ENCODE peak calls at places on chromosomes 7 and 10, in six cellular contexts. One of them, this sample, is unnamed. For H3K4me1, the result is how much of the 10 kb centered on the place peaks cover.

GRCh38 chr10:96719850-96720421 is 378 bp downstream of the PIK3AP1 start:
- DNase-seq in heart left ventricle: peak
- DNase-seq in gastrocnemius medialis: peak
- DNase-seq in transverse colon: peak
- DNase-seq in ovary: peak
- DNase-seq in A549: peak
- DNase-seq in this sample: peak

GRCh38 chr7:131190581-131190980 is 137.1 kb upstream of the MKLN1 start:
- DNase-seq in heart left ventricle: no peak
- DNase-seq in gastrocnemius medialis: no peak
- DNase-seq in transverse colon: no peak
- DNase-seq in ovary: no peak
- DNase-seq in A549: no peak
- DNase-seq in this sample: no peak

GRCh38 chr7:149495785-149496641 is 1.6 kb downstream of the ZNF746 start:
- DNase-seq in heart left ventricle: peak
- DNase-seq in gastrocnemius medialis: peak
- DNase-seq in transverse colon: peak
- DNase-seq in ovary: peak
- DNase-seq in A549: peak
- DNase-seq in this sample: peak

GRCh38 chr7:80941206-80941758 is 22.4 kb upstream of the SEMA3C start:
- DNase-seq in heart left ventricle: no peak
- DNase-seq in gastrocnemius medialis: no peak
- DNase-seq in transverse colon: no peak
- DNase-seq in ovary: no peak
- DNase-seq in A549: peak
- DNase-seq in this sample: no peak

GRCh38 chr7:159091480-159092475 is 52.9 kb downstream of the VIPR2 start:
- DNase-seq in heart left ventricle: no peak
- DNase-seq in gastrocnemius medialis: no peak
- DNase-seq in transverse colon: peak
- DNase-seq in ovary: no peak
- DNase-seq in A549: no peak
- DNase-seq in this sample: no peak

GRCh38 chr10:123784636-123785035 is 107.0 kb downstream of the CPXM2 start:
- DNase-seq in heart left ventricle: no peak
- DNase-seq in gastrocnemius medialis: no peak
- DNase-seq in transverse colon: no peak
- DNase-seq in ovary: no peak
- DNase-seq in A549: no peak
- DNase-seq in this sample: no peak

GRCh38 chr7:111942450-111943081 is 263.6 kb downstream of the DOCK4 start:
- DNase-seq in heart left ventricle: no peak
- DNase-seq in gastrocnemius medialis: no peak
- DNase-seq in transverse colon: no peak
- DNase-seq in ovary: no peak
- DNase-seq in A549: no peak
- DNase-seq in this sample: no peak

GRCh38 chr10:84214612-84215235 is 10.6 kb downstream of the LRIT2 start:
- DNase-seq in heart left ventricle: no peak
- DNase-seq in gastrocnemius medialis: no peak
- DNase-seq in transverse colon: peak
- DNase-seq in ovary: no peak
- DNase-seq in A549: peak
- DNase-seq in this sample: peak

GRCh38 chr10:12503311-12503710 is 154.0 kb downstream of the CAMK1D start:
- DNase-seq in heart left ventricle: no peak
- DNase-seq in gastrocnemius medialis: no peak
- DNase-seq in transverse colon: peak
- DNase-seq in ovary: no peak
- DNase-seq in A549: no peak
- DNase-seq in this sample: no peak

GRCh38 chr7:149714910-149715471 is 58.4 kb downstream of the ZNF467 start:
- DNase-seq in heart left ventricle: no peak
- DNase-seq in gastrocnemius medialis: no peak
- DNase-seq in transverse colon: peak
- DNase-seq in ovary: no peak
- DNase-seq in A549: no peak
- DNase-seq in this sample: peak

GRCh38 chr7:6242561-6242960 is 29.9 kb downstream of the CYTH3 start:
- DNase-seq in heart left ventricle: no peak
- DNase-seq in gastrocnemius medialis: no peak
- DNase-seq in transverse colon: no peak
- DNase-seq in ovary: no peak
- DNase-seq in A549: no peak
- DNase-seq in this sample: no peak

GRCh38 chr10:79162861-79163662 is 94.3 kb downstream of the ZMIZ1 start:
- DNase-seq in heart left ventricle: no peak
- DNase-seq in gastrocnemius medialis: no peak
- DNase-seq in transverse colon: no peak
- DNase-seq in ovary: no peak
- DNase-seq in A549: peak
- DNase-seq in this sample: peak

GRCh38 chr7:1026721-1027151 is 17.6 kb upstream of the GPR146 start:
- DNase-seq in heart left ventricle: no peak
- DNase-seq in gastrocnemius medialis: no peak
- DNase-seq in transverse colon: no peak
- DNase-seq in ovary: no peak
- DNase-seq in A549: no peak
- DNase-seq in this sample: no peak

GRCh38 chr10:48465860-48466521 is 138.9 kb downstream of the ARHGAP22 start:
- DNase-seq in heart left ventricle: no peak
- DNase-seq in gastrocnemius medialis: no peak
- DNase-seq in transverse colon: no peak
- DNase-seq in ovary: no peak
- DNase-seq in A549: no peak
- DNase-seq in this sample: no peak

GRCh38 chr10:24951201-24952145 is 933 bp downstream of the PRTFDC1 start:
- DNase-seq in heart left ventricle: peak
- DNase-seq in gastrocnemius medialis: no peak
- DNase-seq in transverse colon: peak
- DNase-seq in ovary: peak
- DNase-seq in A549: peak
- DNase-seq in this sample: peak

GRCh38 chr7:15332962-15333361 is 228.9 kb downstream of the AGMO start:
- DNase-seq in heart left ventricle: no peak
- DNase-seq in gastrocnemius medialis: no peak
- DNase-seq in transverse colon: no peak
- DNase-seq in ovary: no peak
- DNase-seq in A549: no peak
- DNase-seq in this sample: no peak

GRCh38 chr10:24642921-24643678 is 80.6 kb downstream of the ARHGAP21 start:
- DNase-seq in heart left ventricle: no peak
- DNase-seq in gastrocnemius medialis: no peak
- DNase-seq in transverse colon: no peak
- DNase-seq in ovary: no peak
- DNase-seq in A549: peak
- DNase-seq in this sample: no peak

GRCh38 chr10:54559498-54559897 is 241.5 kb downstream of the PCDH15 start:
- DNase-seq in heart left ventricle: no peak
- DNase-seq in gastrocnemius medialis: no peak
- DNase-seq in transverse colon: no peak
- DNase-seq in ovary: no peak
- DNase-seq in A549: no peak
- DNase-seq in this sample: no peak

GRCh38 chr10:48224296-48224695 is 50.2 kb downstream of the FRMPD2 start:
- DNase-seq in heart left ventricle: no peak
- DNase-seq in gastrocnemius medialis: no peak
- DNase-seq in transverse colon: no peak
- DNase-seq in ovary: no peak
- DNase-seq in A549: no peak
- DNase-seq in this sample: no peak

GRCh38 chr7:117086788-117087187 is 133.5 kb downstream of the ST7 start:
- DNase-seq in heart left ventricle: no peak
- DNase-seq in gastrocnemius medialis: no peak
- DNase-seq in transverse colon: no peak
- DNase-seq in ovary: no peak
- DNase-seq in A549: no peak
- DNase-seq in this sample: no peak

GRCh38 chr10:3995302-3996210 is 210.5 kb upstream of the KLF6 start:
- DNase-seq in heart left ventricle: no peak
- DNase-seq in gastrocnemius medialis: no peak
- DNase-seq in transverse colon: no peak
- DNase-seq in ovary: no peak
- DNase-seq in A549: no peak
- DNase-seq in this sample: no peak

GRCh38 chr10:31707578-31708411 is 220.8 kb downstream of the ARHGAP12 start:
- DNase-seq in heart left ventricle: peak
- DNase-seq in gastrocnemius medialis: peak
- DNase-seq in transverse colon: peak
- DNase-seq in ovary: peak
- DNase-seq in A549: no peak
- DNase-seq in this sample: peak

GRCh38 chr10:100209303-100209702 is 20.1 kb downstream of the CHUK start:
- DNase-seq in heart left ventricle: no peak
- DNase-seq in gastrocnemius medialis: no peak
- DNase-seq in transverse colon: no peak
- DNase-seq in ovary: no peak
- DNase-seq in A549: no peak
- DNase-seq in this sample: no peak

GRCh38 chr7:34155225-34155908 is 250.0 kb downstream of the BMPER start:
- DNase-seq in heart left ventricle: no peak
- DNase-seq in gastrocnemius medialis: peak
- DNase-seq in transverse colon: no peak
- DNase-seq in ovary: no peak
- DNase-seq in A549: peak
- DNase-seq in this sample: peak

GRCh38 chr7:118232837-118233236 is 8.3 kb downstream of the ANKRD7 start:
- DNase-seq in heart left ventricle: no peak
- DNase-seq in gastrocnemius medialis: no peak
- DNase-seq in transverse colon: no peak
- DNase-seq in ovary: no peak
- DNase-seq in A549: no peak
- DNase-seq in this sample: no peak

GRCh38 chr10:500876-501275 is 188.6 kb downstream of the DIP2C start:
- DNase-seq in heart left ventricle: no peak
- DNase-seq in gastrocnemius medialis: peak
- DNase-seq in transverse colon: no peak
- DNase-seq in ovary: no peak
- DNase-seq in A549: no peak
- DNase-seq in this sample: no peak

GRCh38 chr7:73762659-73762999 is 7.4 kb downstream of the CLDN3 start:
- DNase-seq in heart left ventricle: no peak
- DNase-seq in gastrocnemius medialis: no peak
- DNase-seq in transverse colon: no peak
- DNase-seq in ovary: no peak
- DNase-seq in A549: no peak
- DNase-seq in this sample: no peak

GRCh38 chr7:105429746-105430612 is 41.3 kb upstream of the SRPK2 start:
- DNase-seq in heart left ventricle: peak
- DNase-seq in gastrocnemius medialis: no peak
- DNase-seq in transverse colon: peak
- DNase-seq in ovary: peak
- DNase-seq in A549: peak
- DNase-seq in this sample: peak

GRCh38 chr10:48598243-48598935 is 6.5 kb downstream of the ARHGAP22 start:
- DNase-seq in heart left ventricle: no peak
- DNase-seq in gastrocnemius medialis: no peak
- DNase-seq in transverse colon: peak
- DNase-seq in ovary: no peak
- DNase-seq in A549: no peak
- DNase-seq in this sample: no peak

GRCh38 chr10:60417898-60418297 is 28.2 kb upstream of the ANK3 start:
- DNase-seq in heart left ventricle: no peak
- DNase-seq in gastrocnemius medialis: no peak
- DNase-seq in transverse colon: no peak
- DNase-seq in ovary: no peak
- DNase-seq in A549: no peak
- DNase-seq in this sample: no peak
- H3K4me1 ChIP-seq in heart left ventricle: under half
- H3K4me1 ChIP-seq in gastrocnemius medialis: under half
- H3K4me1 ChIP-seq in transverse colon: under half
- H3K4me1 ChIP-seq in ovary: under half
- H3K4me1 ChIP-seq in A549: half or more
- H3K4me1 ChIP-seq in this sample: under half

GRCh38 chr10:63672491-63672890 is 151.3 kb downstream of the REEP3 start:
- DNase-seq in heart left ventricle: no peak
- DNase-seq in gastrocnemius medialis: no peak
- DNase-seq in transverse colon: no peak
- DNase-seq in ovary: no peak
- DNase-seq in A549: no peak
- DNase-seq in this sample: no peak

GRCh38 chr10:63671317-63671937 is 150.2 kb downstream of the REEP3 start:
- DNase-seq in heart left ventricle: no peak
- DNase-seq in gastrocnemius medialis: no peak
- DNase-seq in transverse colon: no peak
- DNase-seq in ovary: no peak
- DNase-seq in A549: no peak
- DNase-seq in this sample: no peak

GRCh38 chr10:63668081-63668480 is 146.9 kb downstream of the REEP3 start:
- DNase-seq in heart left ventricle: no peak
- DNase-seq in gastrocnemius medialis: no peak
- DNase-seq in transverse colon: no peak
- DNase-seq in ovary: no peak
- DNase-seq in A549: no peak
- DNase-seq in this sample: no peak

GRCh38 chr10:63667596-63667995 is 146.4 kb downstream of the REEP3 start:
- DNase-seq in heart left ventricle: no peak
- DNase-seq in gastrocnemius medialis: no peak
- DNase-seq in transverse colon: no peak
- DNase-seq in ovary: no peak
- DNase-seq in A549: no peak
- DNase-seq in this sample: no peak

GRCh38 chr10:63670291-63670898 is 149.2 kb downstream of the REEP3 start:
- DNase-seq in heart left ventricle: peak
- DNase-seq in gastrocnemius medialis: peak
- DNase-seq in transverse colon: no peak
- DNase-seq in ovary: no peak
- DNase-seq in A549: no peak
- DNase-seq in this sample: peak
- TF ChIP-seq POLR2A in heart left ventricle: peak
- TF ChIP-seq POLR2A in gastrocnemius medialis: no peak
- TF ChIP-seq POLR2A in transverse colon: no peak
- TF ChIP-seq POLR2A in ovary: no peak
- TF ChIP-seq POLR2A in A549: no peak
- TF ChIP-seq POLR2A in this sample: no peak

DNA sequence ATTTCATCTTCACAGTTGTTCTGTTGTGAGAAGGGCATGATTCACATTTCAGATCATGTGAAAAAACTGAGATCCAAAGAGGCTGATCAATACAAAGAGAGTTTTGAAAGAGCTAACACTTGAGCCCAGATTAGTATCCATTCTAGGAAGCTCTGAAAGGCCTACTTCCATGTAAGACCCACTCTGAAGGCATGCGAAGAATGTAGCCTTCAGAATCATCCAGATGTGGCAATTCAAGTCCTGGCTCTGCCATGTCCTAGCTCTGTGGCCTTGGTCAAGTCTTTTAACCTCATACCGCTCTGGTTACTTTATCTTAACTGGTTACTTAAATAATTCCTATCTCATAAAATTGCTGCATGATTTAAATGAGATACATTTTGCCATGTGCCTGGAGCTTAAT is 111.1 kb downstream of the FZD1 start:
- DNase-seq in heart left ventricle: no peak
- DNase-seq in gastrocnemius medialis: no peak
- DNase-seq in transverse colon: no peak
- DNase-seq in ovary: no peak
- DNase-seq in A549: no peak
- DNase-seq in this sample: no peak
- H3K4me1 ChIP-seq in heart left ventricle: under half
- H3K4me1 ChIP-seq in gastrocnemius medialis: under half
- H3K4me1 ChIP-seq in transverse colon: under half
- H3K4me1 ChIP-seq in ovary: under half
- H3K4me1 ChIP-seq in A549: under half
- H3K4me1 ChIP-seq in this sample: under half

GRCh38 chr7:156389116-156389692 is 251.4 kb upstream of the RNF32 start:
- DNase-seq in heart left ventricle: no peak
- DNase-seq in gastrocnemius medialis: no peak
- DNase-seq in transverse colon: no peak
- DNase-seq in ovary: no peak
- DNase-seq in A549: no peak
- DNase-seq in this sample: no peak
- TF ChIP-seq POLR2A in heart left ventricle: no peak
- TF ChIP-seq POLR2A in gastrocnemius medialis: no peak
- TF ChIP-seq POLR2A in transverse colon: no peak
- TF ChIP-seq POLR2A in ovary: no peak
- TF ChIP-seq POLR2A in A549: no peak
- TF ChIP-seq POLR2A in this sample: no peak